ENCODE peak calls at places on chromosomes 6 and 20, in nine cellular contexts. B is choroid plexus epithelial cell, C is cardiac fibroblast, X is HFF-Myc, W is left lung, F is thyroid gland, T is sigmoid colon, O is esophagus squamous epithelium, J is ovary. U is an unnamed sample.

GRCh38 chr20:32336918-32337347 is 21.2 kb upstream of the ASXL1 start:
- DNase-seq in B (peak; percentile 69), C (peak; percentile 67), X (no peak), W (no peak), F (no peak), T (no peak), O (no peak), J (no peak), U (peak; percentile 42)

GRCh38 chr6:3617192-3617631 is 134.3 kb downstream of the PXDC1 start:
- DNase-seq in B (no peak), C (no peak), X (no peak), W (no peak), F (no peak), T (no peak), O (no peak), J (no peak), U (no peak)

GRCh38 chr6:99359800-99360199 is 10.3 kb upstream of the FAXC start:
- DNase-seq in B (no peak), C (no peak), X (no peak), W (no peak), F (no peak), T (no peak), O (no peak), J (no peak), U (no peak)

GRCh38 chr20:11454966-11455799 is 462.5 kb upstream of the BTBD3 start:
- DNase-seq in B (peak; percentile 82), C (peak; percentile 82), X (peak; percentile 72), W (no peak), F (no peak), T (no peak), O (no peak), J (no peak), U (peak; percentile 77)

GRCh38 chr6:140670013-140670412 is 1295.6 kb upstream of the CITED2 start:
- DNase-seq in B (peak; percentile 52), C (peak; percentile 52), X (no peak), W (no peak), F (no peak), T (no peak), O (no peak), J (no peak), U (peak; percentile 27)

GRCh38 chr6:42745083-42745637 is 743 bp downstream of the TBCC start:
- DNase-seq in B (peak; percentile 59), C (peak; percentile 28), X (no peak), W (no peak), F (peak; percentile 34), T (peak; percentile 69), O (no peak), J (peak; percentile 27), U (peak; percentile 54)

GRCh38 chr20:30912006-30912660 is 345.3 kb upstream of the DEFB115 start:
- DNase-seq in B (peak; percentile 27), C (peak; percentile 60), X (no peak), W (peak; percentile 31), F (no peak), T (no peak), O (no peak), J (no peak), U (no peak)

GRCh38 chr6:147949981-147950622 is 392.5 kb upstream of the SASH1 start:
- DNase-seq in B (peak; percentile 64), C (peak; percentile 13), X (no peak), W (no peak), F (no peak), T (no peak), O (no peak), J (no peak), U (peak; percentile 39)

GRCh38 chr20:35329435-35330139 is 37.4 kb upstream of the FAM83C start:
- DNase-seq in B (no peak), C (peak; percentile 60), X (no peak), W (no peak), F (peak; percentile 29), T (no peak), O (no peak), J (no peak), U (no peak)

GRCh38 chr6:15491986-15492269 is 170.9 kb downstream of the DTNBP1 start:
- DNase-seq in B (no peak), C (no peak), X (no peak), W (no peak), F (peak; percentile 52), T (no peak), O (no peak), J (no peak), U (no peak)

GRCh38 chr6:15496345-15497131 is 166.3 kb downstream of the DTNBP1 start:
- DNase-seq in B (no peak), C (no peak), X (no peak), W (no peak), F (no peak), T (no peak), O (no peak), J (no peak), U (no peak)

GRCh38 chr6:15495375-15495901 is 167.4 kb downstream of the DTNBP1 start:
- DNase-seq in B (peak; percentile 43), C (no peak), X (no peak), W (no peak), F (no peak), T (no peak), O (no peak), J (no peak), U (no peak)

GRCh38 chr6:15491255-15491985 is 171.4 kb downstream of the DTNBP1 start:
- DNase-seq in B (peak; percentile 89), C (peak; percentile 84), X (no peak), W (peak; percentile 85), F (peak; percentile 78), T (peak; percentile 90), O (no peak), J (peak; percentile 76), U (peak; percentile 78)

DNA sequence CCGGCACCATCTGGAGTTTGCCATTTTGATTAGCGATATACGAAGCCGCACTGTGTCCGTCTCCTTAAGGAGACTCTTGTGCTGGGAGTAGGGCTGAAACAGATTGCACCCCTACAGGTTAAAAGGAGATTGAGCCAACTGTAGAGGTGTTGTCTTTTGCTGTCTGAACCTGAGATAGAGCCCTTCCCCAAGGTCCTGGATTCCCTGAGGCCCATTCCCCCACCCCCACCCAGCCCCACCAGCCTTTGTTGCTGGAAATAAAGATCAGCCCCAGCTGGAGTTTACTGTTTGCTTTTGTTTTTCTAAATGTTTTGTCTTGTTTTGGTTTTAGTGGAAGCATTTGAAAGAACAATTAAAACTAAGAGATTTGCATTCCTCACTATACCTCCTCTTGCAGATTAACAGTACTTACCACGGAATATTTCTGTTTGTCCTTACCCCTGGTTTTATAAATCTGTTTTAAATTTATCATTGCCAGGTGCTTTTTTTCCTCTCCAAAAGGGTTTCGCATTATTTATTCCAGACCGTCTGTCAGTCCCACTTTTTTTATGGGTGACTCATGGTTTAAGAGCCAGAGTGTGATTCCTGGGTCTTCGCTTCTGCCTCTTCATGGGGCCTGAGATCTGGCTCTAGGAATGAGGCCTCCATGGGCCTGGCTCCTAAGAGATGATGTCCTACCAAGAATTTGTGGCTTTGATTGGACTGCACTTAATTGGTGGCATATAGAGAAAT is 169.2 kb downstream of the DTNBP1 start:
- DNase-seq in B (peak; percentile 45), C (no peak), X (peak; percentile 65), W (no peak), F (no peak), T (no peak), O (no peak), J (no peak), U (no peak)
- TF ChIP-seq CTCF in B (no peak), C (no peak), X (no peak), W (no peak), F (no peak), T (no peak), O (no peak), J (no peak), U (no peak)

GRCh38 chr6:155077784-155078183 is 82.7 kb downstream of the TIAM2 start:
- DNase-seq in B (no peak), C (no peak), X (no peak), W (no peak), F (no peak), T (no peak), O (no peak), J (peak; percentile 19), U (no peak)
- H3K4me3 ChIP-seq in B (no peak overlapping the region), C (no peak overlapping the region), X (no peak overlapping the region), W (no peak overlapping the region), F (no peak overlapping the region), T (no peak overlapping the region), O (no peak overlapping the region), J (no peak overlapping the region), U (no peak overlapping the region)

GRCh38 chr20:49320460-49320859 is 42.6 kb upstream of the ZNFX1 start:
- DNase-seq in B (peak; percentile 77), C (peak; percentile 58), X (no peak), W (no peak), F (peak; percentile 57), T (no peak), O (no peak), J (no peak), U (peak; percentile 36)
- TF ChIP-seq CTCF in B (peak; percentile 73), C (peak; percentile 52), X (no peak), W (no peak), F (no peak), T (no peak), O (peak; percentile 14), J (no peak), U (peak; percentile 50)

GRCh38 chr6:137824502-137824879 is 42.6 kb upstream of the TNFAIP3 start:
- DNase-seq in B (no peak), C (no peak), X (no peak), W (no peak), F (no peak), T (no peak), O (no peak), J (no peak), U (no peak)
- H3K4me3 ChIP-seq in B (no peak overlapping the region), C (no peak overlapping the region), X (no peak overlapping the region), W (no peak overlapping the region), F (no peak overlapping the region), T (no peak overlapping the region), O (no peak overlapping the region), J (no peak overlapping the region), U (no peak overlapping the region)

DNA sequence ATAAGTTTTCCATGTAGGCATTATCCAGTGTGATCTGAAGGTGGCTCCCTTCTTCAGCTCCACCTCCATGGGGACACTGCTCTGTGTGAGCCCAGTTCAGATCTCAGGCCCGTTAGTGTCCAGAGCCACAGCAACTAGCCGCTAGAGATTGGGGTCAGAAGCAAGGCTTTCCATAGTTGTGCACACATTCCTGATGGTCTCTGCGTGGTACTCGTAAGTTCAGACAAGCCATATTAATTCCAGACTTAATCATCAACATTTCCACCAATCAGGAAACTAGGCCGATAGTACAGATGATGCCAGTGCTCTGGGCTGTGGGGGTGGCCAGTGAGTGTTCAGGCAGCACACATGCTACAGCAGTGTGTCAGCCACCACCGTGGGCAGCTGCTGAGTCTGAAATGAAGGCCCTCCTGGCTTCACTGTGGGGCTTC is 17.5 kb upstream of the SYNCRIP start:
- DNase-seq in B (peak; percentile 95), C (peak; percentile 96), X (peak; percentile 86), W (no peak), F (no peak), T (no peak), O (no peak), J (no peak), U (peak; percentile 96)
- TF ChIP-seq CTCF in B (peak; percentile 53), C (peak; percentile 11), X (no peak), W (no peak), F (no peak), T (no peak), O (no peak), J (no peak), U (peak; percentile 40)